ENCODE peak calls at places on chromosome 7, in seven cellular contexts. H, B, R, P, Q, S and T are unnamed samples. For H3K4me1, the result is how much of the 10 kb centered on the place peaks cover.

GRCh38 chr7:5594616-5595544 is 171.2 kb upstream of the TNRC18 start:
- DNase-seq in H (no peak), B (no peak), R (peak), P (no peak), Q (no peak), S (no peak), T (no peak)

GRCh38 chr7:134513169-134513752 is 14.1 kb upstream of the AKR1B10 start:
- DNase-seq in H (peak), B (peak), R (peak), P (no peak), Q (no peak), S (peak), T (peak)

GRCh38 chr7:151520419-151521229 is 929 bp upstream of the RHEB start:
- DNase-seq in H (peak), B (peak), R (no peak), P (peak), Q (no peak), S (no peak), T (peak)

GRCh38 chr7:83677180-83677866 is 28.4 kb upstream of the SEMA3E start:
- DNase-seq in H (no peak), B (no peak), R (peak), P (no peak), Q (peak), S (peak), T (no peak)

GRCh38 chr7:123751816-123752215 is 3.0 kb upstream of the WASL start:
- DNase-seq in H (no peak), B (no peak), R (peak), P (no peak), Q (no peak), S (no peak), T (no peak)

GRCh38 chr7:148500978-148501377 is 89.6 kb upstream of the C7orf33 start:
- DNase-seq in H (no peak), B (no peak), R (no peak), P (no peak), Q (no peak), S (no peak), T (no peak)

GRCh38 chr7:94011714-94012353 is 7.7 kb upstream of the BET1 start:
- DNase-seq in H (no peak), B (no peak), R (no peak), P (no peak), Q (no peak), S (no peak), T (no peak)

GRCh38 chr7:27873981-27874957 is 134.3 kb downstream of the TAX1BP1 start:
- DNase-seq in H (peak), B (peak), R (peak), P (no peak), Q (no peak), S (no peak), T (no peak)

GRCh38 chr7:46165281-46165680 is 244.2 kb upstream of the IGFBP3 start:
- DNase-seq in H (no peak), B (no peak), R (peak), P (no peak), Q (no peak), S (no peak), T (no peak)

GRCh38 chr7:101669307-101669706 is 40.2 kb upstream of the MYL10 start:
- DNase-seq in H (no peak), B (no peak), R (no peak), P (no peak), Q (no peak), S (no peak), T (no peak)

GRCh38 chr7:45921699-45922519 is 837 bp upstream of the IGFBP3 start:
- DNase-seq in H (peak), B (no peak), R (peak), P (peak), Q (peak), S (peak), T (peak)

GRCh38 chr7:35716038-35716803 is 21.3 kb upstream of the HERPUD2 start:
- DNase-seq in H (peak), B (peak), R (peak), P (no peak), Q (no peak), S (no peak), T (peak)

GRCh38 chr7:17140421-17140820 is 158.0 kb upstream of the AHR start:
- DNase-seq in H (no peak), B (no peak), R (no peak), P (no peak), Q (no peak), S (no peak), T (no peak)

DNA sequence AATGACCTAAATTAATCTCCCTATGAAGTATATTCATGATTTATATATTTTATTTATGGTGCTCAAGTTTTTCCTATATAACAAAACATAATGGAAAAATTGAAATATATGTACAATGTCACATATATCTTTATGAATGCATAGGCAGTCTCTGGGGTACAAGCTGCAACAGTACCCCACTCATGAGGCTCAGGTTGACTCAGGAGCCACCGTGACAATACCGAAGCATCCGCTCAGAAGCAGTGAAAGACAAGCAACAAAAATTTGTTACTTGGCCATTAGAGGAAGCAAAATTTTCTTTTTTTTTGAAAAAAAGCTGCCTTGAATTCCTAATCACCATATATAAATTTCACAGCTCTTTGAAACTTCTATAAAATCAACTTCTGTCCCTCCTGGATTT is 2.9 kb downstream of the NAMPT start:
- DNase-seq in H (no peak), B (no peak), R (no peak), P (no peak), Q (no peak), S (no peak), T (no peak)
- H3K4me1 ChIP-seq in H (under half), B (under half), R (under half), P (under half), Q (under half), S (half or more), T (under half)

GRCh38 chr7:119620769-119621168 is 652.2 kb upstream of the KCND2 start:
- DNase-seq in H (no peak), B (no peak), R (no peak), P (no peak), Q (no peak), S (no peak), T (no peak)
- TF ChIP-seq POLR2A in H (no peak), B (no peak), R (no peak), P (no peak), Q (no peak), S (no peak), T (no peak)

GRCh38 chr7:139033346-139034114 is 2.3 kb downstream of the ZC3HAV1L start:
- DNase-seq in H (peak), B (no peak), R (no peak), P (no peak), Q (no peak), S (no peak), T (peak)
- H3K4me3 ChIP-seq in H (no peak), B (no peak), R (no peak), P (no peak), Q (no peak), S (no peak), T (no peak)

GRCh38 chr7:40490603-40490924 is 355.8 kb downstream of the SUGCT start:
- DNase-seq in H (no peak), B (no peak), R (no peak), P (no peak), Q (no peak), S (no peak), T (no peak)
- H3K4me1 ChIP-seq in H (under half), B (under half), R (under half), P (under half), Q (under half), S (under half), T (under half)

DNA sequence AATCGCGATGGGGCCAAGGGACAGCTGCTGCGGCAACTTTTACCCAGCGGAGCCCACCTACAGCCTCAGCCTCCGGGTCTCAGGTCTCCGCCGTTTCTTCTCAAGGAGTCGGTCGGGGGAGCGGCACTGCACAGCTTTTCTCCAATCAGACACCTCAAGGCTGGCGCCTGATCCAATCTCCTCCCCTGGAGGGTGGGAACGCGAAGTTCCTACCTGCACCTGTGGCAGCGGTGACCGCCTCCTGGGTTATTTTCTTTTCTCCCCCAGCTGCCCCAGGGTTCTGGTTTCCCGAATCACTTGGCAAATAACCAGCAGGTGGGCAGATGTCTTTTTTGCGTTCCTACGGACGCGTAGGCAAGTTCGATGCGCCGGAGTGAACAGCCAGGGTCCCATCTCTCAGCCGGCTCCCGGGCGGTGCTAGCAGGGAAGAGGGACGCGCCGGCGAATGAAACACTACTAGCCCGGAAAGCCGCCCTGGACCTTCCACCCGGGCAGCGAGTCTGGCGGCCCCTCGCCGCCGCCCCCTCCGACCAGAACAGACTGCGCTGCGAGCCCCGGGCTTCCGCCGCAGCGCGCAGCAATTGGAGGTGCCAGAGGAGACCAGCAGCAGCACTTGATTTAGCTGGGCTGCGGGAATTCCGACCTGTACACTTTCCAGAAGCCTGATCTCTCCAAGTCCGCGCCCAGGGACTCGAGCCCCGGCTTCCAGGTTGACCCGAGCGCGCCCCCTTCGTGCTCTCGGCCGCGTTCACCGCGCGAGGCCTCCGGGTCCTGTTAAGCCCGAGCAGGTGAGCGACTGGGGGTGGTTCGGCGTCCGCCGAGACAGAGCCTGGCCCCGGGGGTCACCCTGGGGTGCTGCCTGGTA is at the start of gene PRR15:
- DNase-seq in H (peak), B (peak), R (no peak), P (no peak), Q (peak), S (peak), T (peak)
- TF ChIP-seq POLR2A in H (peak), B (no peak), R (no peak), P (no peak), Q (no peak), S (no peak), T (no peak)

GRCh38 chr7:74481458-74482324 is 28.0 kb downstream of the GTF2IRD1 start:
- DNase-seq in H (no peak), B (no peak), R (peak), P (no peak), Q (no peak), S (no peak), T (no peak)
- H3K4me3 ChIP-seq in H (no peak), B (no peak), R (no peak), P (no peak), Q (no peak), S (no peak), T (no peak)

GRCh38 chr7:79590571-79591274 is 137.3 kb upstream of the MAGI2 start:
- DNase-seq in H (no peak), B (no peak), R (no peak), P (no peak), Q (no peak), S (no peak), T (no peak)
- H3K4me1 ChIP-seq in H (under half), B (under half), R (under half), P (under half), Q (under half), S (under half), T (under half)

DNA sequence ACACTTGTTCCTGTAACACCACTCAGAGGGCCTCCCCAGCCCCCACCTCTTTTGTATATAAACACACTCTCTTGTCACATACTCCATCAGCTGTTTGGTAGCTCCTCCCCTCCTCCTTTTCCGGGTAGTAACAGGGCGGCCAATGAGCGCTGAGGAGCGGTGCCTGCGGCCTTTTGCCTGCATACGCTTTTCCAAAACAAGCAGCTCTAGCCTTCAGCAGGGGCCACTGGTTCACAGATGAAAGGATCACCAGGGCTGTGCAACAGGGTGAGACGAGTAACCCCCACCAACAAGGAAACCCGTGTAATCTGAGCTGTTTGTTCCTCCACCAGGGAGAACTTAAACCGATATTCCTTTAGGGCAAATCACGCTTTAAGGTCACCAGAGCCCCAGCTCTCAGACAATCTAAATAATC is 3.9 kb downstream of the UBE2H start:
- DNase-seq in H (peak), B (peak), R (peak), P (peak), Q (peak), S (peak), T (peak)
- TF ChIP-seq POLR2A in H (peak), B (peak), R (no peak), P (no peak), Q (no peak), S (no peak), T (peak)

DNA sequence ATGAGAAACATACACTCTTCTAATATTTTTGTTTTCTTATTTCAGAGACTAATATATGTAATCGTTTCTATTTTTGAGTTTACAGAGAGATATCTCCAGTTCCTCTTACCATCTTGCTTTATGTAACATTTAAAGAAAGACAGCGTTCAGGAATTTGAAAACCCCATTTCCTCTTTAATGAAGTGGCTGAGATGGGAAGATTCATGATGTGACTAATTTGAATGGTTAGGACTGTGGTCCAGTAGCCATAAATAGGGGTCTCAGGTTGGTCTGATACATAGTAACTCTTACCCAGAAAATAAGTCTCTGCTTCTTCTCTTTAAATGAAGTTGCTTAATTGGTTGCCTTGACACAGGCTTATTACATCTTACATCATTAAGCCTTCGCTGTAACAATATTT is 6.9 kb downstream of the KMT2E start:
- DNase-seq in H (no peak), B (no peak), R (no peak), P (no peak), Q (no peak), S (no peak), T (no peak)
- H3K4me3 ChIP-seq in H (no peak), B (no peak), R (no peak), P (no peak), Q (no peak), S (no peak), T (no peak)